ENCODE peak calls at places on chromosomes 7 and 10, in four cellular contexts. K is K562, W is GM12878, Q is HepG2. F is an unnamed sample.

GRCh38 chr7:30986738-30987137 is 23.0 kb downstream of the GHRHR start:
- DNase-seq in Q (no peak), W (no peak), K (no peak), F (peak; percentile 45)

GRCh38 chr7:108989319-108989718 is 419.6 kb downstream of the DNAJB9 start:
- DNase-seq in K (no peak), Q (no peak), W (no peak), F (no peak)

GRCh38 chr7:44796034-44796503 is 412 bp upstream of the PPIA start:
- DNase-seq in Q (peak; percentile 53), W (no peak), K (no peak), F (no peak)

GRCh38 chr7:91344911-91345310 is 80.7 kb downstream of the FZD1 start:
- DNase-seq in K (no peak), W (no peak), Q (no peak), F (no peak)

GRCh38 chr7:130349911-130350782 is 5.5 kb downstream of the CPA5 start:
- DNase-seq in Q (no peak), W (no peak), K (no peak), F (no peak)

GRCh38 chr7:25928549-25929330 is 223.3 kb upstream of the NFE2L3 start:
- DNase-seq in K (no peak), Q (no peak), W (no peak), F (no peak)

GRCh38 chr10:85603167-85603940 is 763.2 kb downstream of the GRID1 start:
- DNase-seq in K (no peak), Q (no peak), W (no peak), F (no peak)

GRCh38 chr10:14200645-14201534 is 129.8 kb downstream of the FRMD4A start:
- DNase-seq in Q (no peak), K (peak; percentile 36), W (no peak), F (peak; percentile 80)

GRCh38 chr10:28842321-28842720 is 165.0 kb downstream of the BAMBI start:
- DNase-seq in W (no peak), K (no peak), Q (no peak), F (no peak)

GRCh38 chr10:119608316-119609155 is 11.8 kb upstream of the TIAL1 start:
- DNase-seq in Q (peak; percentile 36), K (peak; percentile 47), W (no peak), F (peak; percentile 65)

GRCh38 chr10:17001961-17002749 is 127.5 kb downstream of the CUBN start:
- DNase-seq in W (no peak), K (no peak), Q (no peak), F (no peak)

DNA sequence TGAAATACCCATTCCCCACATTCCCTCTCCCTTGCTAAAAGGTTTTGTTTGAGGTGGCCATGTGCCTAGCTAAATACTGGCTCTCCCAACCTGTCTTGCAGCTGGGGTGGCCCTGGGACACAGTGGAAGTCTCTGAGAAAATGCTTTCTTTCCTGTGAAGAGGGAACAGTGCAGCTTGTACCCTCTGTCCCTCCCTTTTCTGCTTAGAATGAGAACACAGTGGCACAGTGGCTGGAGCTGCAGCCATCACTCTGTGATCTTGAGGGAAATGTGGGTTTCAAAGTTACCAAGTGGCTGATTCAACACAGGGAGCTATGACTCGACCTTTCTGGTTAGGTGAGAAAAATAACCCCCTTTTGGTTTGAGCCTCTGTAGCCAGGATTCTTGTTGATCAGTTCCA is 62.7 kb upstream of the CARD11 start:
- DNase-seq in K (no peak), Q (no peak), W (no peak), F (no peak)
- TF ChIP-seq CREM in K (no peak), Q (no peak), W (no peak), F (no peak)

DNA sequence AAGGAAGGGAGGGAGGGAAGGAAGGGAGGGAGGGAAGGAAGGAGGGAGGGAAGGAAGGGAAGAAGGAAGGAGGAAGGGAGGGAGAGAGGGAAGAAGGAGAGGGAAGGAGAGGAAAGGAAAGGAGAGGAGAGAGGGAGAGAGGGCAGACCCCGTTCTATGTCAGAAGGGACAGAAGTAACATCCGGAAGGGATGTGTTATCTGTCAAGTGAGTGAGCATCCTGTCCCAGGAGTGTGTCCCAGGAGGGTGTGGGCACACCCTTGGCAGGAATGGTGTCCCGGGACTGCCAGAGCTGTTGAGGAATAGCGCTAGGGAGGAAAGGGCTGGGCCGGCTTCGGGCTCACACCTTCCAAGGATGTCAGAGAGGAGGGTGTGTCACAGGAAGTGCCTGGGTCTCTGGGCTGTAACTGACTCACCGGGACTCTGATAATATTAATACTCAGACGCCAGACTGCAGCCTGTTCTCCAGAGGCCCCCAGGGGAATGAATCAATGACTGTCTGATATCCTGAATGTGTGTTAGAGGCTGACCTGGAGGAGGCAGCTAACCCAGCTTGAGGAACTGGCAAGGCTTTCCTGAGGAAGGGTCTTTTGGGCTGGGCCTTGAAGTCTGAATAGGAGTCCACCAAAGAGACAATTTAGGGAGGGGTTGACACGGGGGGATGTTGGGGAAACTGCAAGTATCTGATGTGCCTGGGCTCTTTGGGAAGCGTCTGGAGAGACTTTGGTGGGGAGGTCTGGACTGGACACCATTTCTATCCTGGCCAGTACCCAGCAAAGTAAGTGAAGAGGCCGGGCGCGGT is 125.7 kb upstream of the TNRC18 start:
- DNase-seq in W (no peak), K (peak; percentile 83), Q (no peak), F (no peak)
- TF ChIP-seq CREM in W (no peak), K (peak; percentile 23), Q (no peak), F (no peak)

DNA sequence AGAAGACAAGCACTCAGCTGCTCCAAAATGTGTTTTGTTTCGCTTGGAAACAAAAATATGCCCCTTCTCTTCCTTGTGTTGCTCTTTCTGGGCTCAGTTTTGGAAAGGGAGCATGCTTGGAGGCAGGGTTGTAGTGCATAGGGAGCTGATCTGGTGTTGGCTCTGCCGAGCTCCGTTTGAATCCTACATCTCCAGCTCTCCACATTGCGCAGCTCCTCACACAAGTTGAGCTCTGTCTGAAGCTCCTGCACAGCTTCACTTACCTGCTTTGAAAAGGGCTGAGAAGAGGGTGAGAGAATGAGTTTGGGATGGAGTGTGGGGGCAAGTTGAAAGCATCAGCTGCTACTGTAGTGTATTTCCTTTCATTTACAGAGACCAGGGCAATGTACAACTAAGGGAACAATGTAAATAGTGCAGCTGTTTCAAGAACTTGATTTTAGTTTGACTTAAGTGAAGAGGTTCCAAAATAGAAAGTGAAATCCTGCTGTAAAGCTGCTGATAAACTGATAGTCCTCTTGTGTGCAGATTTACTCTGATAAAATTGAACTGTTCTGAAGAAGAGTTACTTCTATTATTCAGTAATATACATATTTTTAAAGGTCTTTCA is 88.5 kb downstream of the VTI1A start:
- DNase-seq in K (no peak), W (no peak), Q (peak; percentile 26), F (no peak)
- TF ChIP-seq CREM in K (no peak), W (no peak), Q (no peak), F (no peak)

GRCh38 chr10:34808789-34809745 is 6.0 kb downstream of the PARD3 start:
- DNase-seq in W (no peak), K (no peak), Q (no peak), F (peak; percentile 55)
- TF ChIP-seq CREM in W (no peak), K (no peak), Q (no peak), F (no peak)

F was measured in WTC11.